ENCODE peak calls at places on chromosomes 4 and X, in eight cellular contexts. One of them, this sample, is unnamed.

GRCh38 chr4:176404591-176404990 is 84.8 kb downstream of the SPCS3 start:
- DNase-seq in progenitor cell of endocrine pancreas: no peak
- DNase-seq in central memory CD4-positive, alpha-beta T cell: no peak
- DNase-seq in Ammon's horn: no peak
- DNase-seq in H54: no peak
- DNase-seq in ovary: no peak
- DNase-seq in ELF-1: no peak
- DNase-seq in myocyte: no peak
- DNase-seq in this sample: no peak

GRCh38 chrX:20217279-20217678 is 49.4 kb downstream of the RPS6KA3 start:
- DNase-seq in progenitor cell of endocrine pancreas: no peak
- DNase-seq in central memory CD4-positive, alpha-beta T cell: no peak
- DNase-seq in ELF-1: no peak
- DNase-seq in ovary: no peak
- DNase-seq in myocyte: peak
- DNase-seq in Ammon's horn: peak
- DNase-seq in H54: no peak
- DNase-seq in this sample: no peak

GRCh38 chrX:11407331-11408110 is 114.3 kb downstream of the AMELX start:
- DNase-seq in Ammon's horn: no peak
- DNase-seq in myocyte: no peak
- DNase-seq in ovary: no peak
- DNase-seq in H54: no peak
- DNase-seq in central memory CD4-positive, alpha-beta T cell: no peak
- DNase-seq in ELF-1: no peak
- DNase-seq in progenitor cell of endocrine pancreas: no peak
- DNase-seq in this sample: no peak

GRCh38 chrX:123920065-123920785 is 41.3 kb upstream of the STAG2 start:
- DNase-seq in myocyte: no peak
- DNase-seq in ELF-1: no peak
- DNase-seq in ovary: no peak
- DNase-seq in progenitor cell of endocrine pancreas: no peak
- DNase-seq in central memory CD4-positive, alpha-beta T cell: no peak
- DNase-seq in Ammon's horn: no peak
- DNase-seq in H54: peak
- DNase-seq in this sample: no peak

GRCh38 chrX:38805294-38806053 is 4.2 kb downstream of the MID1IP1 start:
- DNase-seq in ovary: peak
- DNase-seq in progenitor cell of endocrine pancreas: peak
- DNase-seq in Ammon's horn: peak
- DNase-seq in myocyte: peak
- DNase-seq in H54: no peak
- DNase-seq in central memory CD4-positive, alpha-beta T cell: peak
- DNase-seq in ELF-1: peak
- DNase-seq in this sample: no peak

GRCh38 chr4:56099378-56099786 is 150.6 kb downstream of the CEP135 start:
- DNase-seq in myocyte: peak
- DNase-seq in progenitor cell of endocrine pancreas: no peak
- DNase-seq in ovary: no peak
- DNase-seq in H54: peak
- DNase-seq in Ammon's horn: peak
- DNase-seq in central memory CD4-positive, alpha-beta T cell: no peak
- DNase-seq in ELF-1: no peak
- DNase-seq in this sample: no peak

GRCh38 chr4:60611762-60612496 is 588.2 kb upstream of the ADGRL3 start:
- DNase-seq in progenitor cell of endocrine pancreas: no peak
- DNase-seq in ELF-1: peak
- DNase-seq in H54: no peak
- DNase-seq in Ammon's horn: no peak
- DNase-seq in central memory CD4-positive, alpha-beta T cell: no peak
- DNase-seq in ovary: no peak
- DNase-seq in myocyte: no peak
- DNase-seq in this sample: no peak

GRCh38 chr4:77600521-77601451 is 4.8 kb upstream of the CXCL13 start:
- DNase-seq in H54: no peak
- DNase-seq in myocyte: peak
- DNase-seq in ovary: no peak
- DNase-seq in Ammon's horn: peak
- DNase-seq in progenitor cell of endocrine pancreas: peak
- DNase-seq in central memory CD4-positive, alpha-beta T cell: peak
- DNase-seq in ELF-1: peak
- DNase-seq in this sample: peak

GRCh38 chrX:77009691-77010090 is 437.5 kb upstream of the FGF16 start:
- DNase-seq in ELF-1: no peak
- DNase-seq in H54: peak
- DNase-seq in Ammon's horn: no peak
- DNase-seq in myocyte: no peak
- DNase-seq in progenitor cell of endocrine pancreas: no peak
- DNase-seq in central memory CD4-positive, alpha-beta T cell: no peak
- DNase-seq in ovary: no peak
- DNase-seq in this sample: no peak

GRCh38 chrX:2568125-2568524 is 67.3 kb upstream of the DHRSX start:
- DNase-seq in ELF-1: no peak
- DNase-seq in central memory CD4-positive, alpha-beta T cell: no peak
- DNase-seq in ovary: no peak
- DNase-seq in progenitor cell of endocrine pancreas: no peak
- DNase-seq in myocyte: no peak
- DNase-seq in H54: no peak
- DNase-seq in Ammon's horn: no peak
- DNase-seq in this sample: no peak

GRCh38 chr4:103429283-103429682 is 231.1 kb upstream of the CENPE start:
- DNase-seq in central memory CD4-positive, alpha-beta T cell: no peak
- DNase-seq in H54: no peak
- DNase-seq in ovary: no peak
- DNase-seq in myocyte: no peak
- DNase-seq in ELF-1: peak
- DNase-seq in progenitor cell of endocrine pancreas: no peak
- DNase-seq in Ammon's horn: no peak
- DNase-seq in this sample: no peak

GRCh38 chr4:17997129-17997528 is 24.4 kb downstream of the LCORL start:
- DNase-seq in ovary: no peak
- DNase-seq in Ammon's horn: no peak
- DNase-seq in central memory CD4-positive, alpha-beta T cell: no peak
- DNase-seq in progenitor cell of endocrine pancreas: no peak
- DNase-seq in ELF-1: no peak
- DNase-seq in myocyte: no peak
- DNase-seq in H54: no peak
- DNase-seq in this sample: no peak

GRCh38 chrX:29225670-29226069 is 638.4 kb downstream of the IL1RAPL1 start:
- DNase-seq in ELF-1: peak
- DNase-seq in ovary: no peak
- DNase-seq in central memory CD4-positive, alpha-beta T cell: no peak
- DNase-seq in H54: no peak
- DNase-seq in myocyte: no peak
- DNase-seq in Ammon's horn: no peak
- DNase-seq in progenitor cell of endocrine pancreas: no peak
- DNase-seq in this sample: no peak

GRCh38 chrX:27186671-27187070 is 276.5 kb downstream of the PPP4R3C start:
- DNase-seq in ovary: no peak
- DNase-seq in H54: no peak
- DNase-seq in progenitor cell of endocrine pancreas: no peak
- DNase-seq in myocyte: peak
- DNase-seq in ELF-1: peak
- DNase-seq in Ammon's horn: peak
- DNase-seq in central memory CD4-positive, alpha-beta T cell: peak
- DNase-seq in this sample: no peak

GRCh38 chrX:19344661-19345060 is 934 bp downstream of the PDHA1 start:
- DNase-seq in ELF-1: no peak
- DNase-seq in myocyte: no peak
- DNase-seq in Ammon's horn: no peak
- DNase-seq in central memory CD4-positive, alpha-beta T cell: no peak
- DNase-seq in ovary: no peak
- DNase-seq in H54: no peak
- DNase-seq in progenitor cell of endocrine pancreas: no peak
- DNase-seq in this sample: no peak

GRCh38 chr4:33068539-33068938 is 2348.4 kb downstream of the PCDH7 start:
- DNase-seq in ELF-1: no peak
- DNase-seq in H54: no peak
- DNase-seq in ovary: no peak
- DNase-seq in central memory CD4-positive, alpha-beta T cell: no peak
- DNase-seq in progenitor cell of endocrine pancreas: no peak
- DNase-seq in Ammon's horn: no peak
- DNase-seq in myocyte: no peak
- DNase-seq in this sample: no peak

GRCh38 chr4:122798101-122798500 is 28.5 kb upstream of the FGF2 start:
- DNase-seq in central memory CD4-positive, alpha-beta T cell: no peak
- DNase-seq in ELF-1: peak
- DNase-seq in myocyte: peak
- DNase-seq in Ammon's horn: peak
- DNase-seq in ovary: peak
- DNase-seq in progenitor cell of endocrine pancreas: no peak
- DNase-seq in H54: peak
- DNase-seq in this sample: no peak

GRCh38 chr4:52982246-52982950 is 120.3 kb downstream of the RASL11B start:
- DNase-seq in central memory CD4-positive, alpha-beta T cell: no peak
- DNase-seq in progenitor cell of endocrine pancreas: no peak
- DNase-seq in ELF-1: no peak
- DNase-seq in ovary: no peak
- DNase-seq in Ammon's horn: peak
- DNase-seq in myocyte: peak
- DNase-seq in H54: no peak
- DNase-seq in this sample: no peak

This sample was measured in GM19239.